ENCODE peak calls at places on chromosomes 16 and 17, in five cellular contexts. U is thyroid gland, I is AG04450, M is GM12865, O is dorsolateral prefrontal cortex. Z is an unnamed sample.

GRCh38 chr16:73019456-73020362 is 28.2 kb downstream of the ZFHX3 start:
- DNase-seq in U (peak), I (peak), M (no peak), O (no peak), Z (no peak)

GRCh38 chr16:21162661-21163151 is 4.2 kb downstream of the LDAF1 start:
- DNase-seq in U (peak), I (no peak), M (no peak), O (no peak), Z (no peak)

GRCh38 chr17:83137523-83137922 is 58.1 kb downstream of the METRNL start:
- DNase-seq in U (peak), I (no peak), M (no peak), O (no peak), Z (no peak)

GRCh38 chr16:68064791-68065365 is 20.3 kb upstream of the NFATC3 start:
- DNase-seq in U (peak), I (no peak), M (peak), O (peak), Z (no peak)

GRCh38 chr16:28196331-28196987 is 15.3 kb downstream of the XPO6 start:
- DNase-seq in U (no peak), I (no peak), M (no peak), O (no peak), Z (no peak)

GRCh38 chr17:72591500-72592241 is 470.9 kb downstream of the SOX9 start:
- DNase-seq in U (peak), I (no peak), M (no peak), O (no peak), Z (peak)

GRCh38 chr16:4323845-4324478 is 8.1 kb downstream of the GLIS2 start:
- DNase-seq in U (peak), I (no peak), M (no peak), O (no peak), Z (no peak)

GRCh38 chr17:40517286-40517662 is 15.9 kb upstream of the TNS4 start:
- DNase-seq in U (no peak), I (no peak), M (no peak), O (no peak), Z (no peak)

GRCh38 chr16:50771366-50771765 is 29.5 kb downstream of the CYLD start:
- DNase-seq in U (no peak), I (peak), M (no peak), O (no peak), Z (no peak)

GRCh38 chr17:292531-293382 is 59.9 kb downstream of the RPH3AL start:
- DNase-seq in U (no peak), I (no peak), M (no peak), O (no peak), Z (no peak)

GRCh38 chr16:47018223-47018891 is 44.9 kb upstream of the DNAJA2 start:
- DNase-seq in U (peak), I (no peak), M (peak), O (no peak), Z (peak)

GRCh38 chr16:85592700-85593502 is 20.2 kb upstream of the GSE1 start:
- DNase-seq in U (no peak), I (no peak), M (no peak), O (no peak), Z (no peak)

GRCh38 chr17:43169561-43170139 is 1.4 kb upstream of the NBR1 start:
- DNase-seq in U (no peak), I (no peak), M (peak), O (peak), Z (no peak)

GRCh38 chr16:75535211-75535843 is 581 bp downstream of the CHST5 start:
- DNase-seq in U (no peak), I (no peak), M (no peak), O (no peak), Z (no peak)

GRCh38 chr17:44934745-44935105 is 12.8 kb downstream of the KIF18B start:
- DNase-seq in U (no peak), I (no peak), M (no peak), O (no peak), Z (no peak)

DNA sequence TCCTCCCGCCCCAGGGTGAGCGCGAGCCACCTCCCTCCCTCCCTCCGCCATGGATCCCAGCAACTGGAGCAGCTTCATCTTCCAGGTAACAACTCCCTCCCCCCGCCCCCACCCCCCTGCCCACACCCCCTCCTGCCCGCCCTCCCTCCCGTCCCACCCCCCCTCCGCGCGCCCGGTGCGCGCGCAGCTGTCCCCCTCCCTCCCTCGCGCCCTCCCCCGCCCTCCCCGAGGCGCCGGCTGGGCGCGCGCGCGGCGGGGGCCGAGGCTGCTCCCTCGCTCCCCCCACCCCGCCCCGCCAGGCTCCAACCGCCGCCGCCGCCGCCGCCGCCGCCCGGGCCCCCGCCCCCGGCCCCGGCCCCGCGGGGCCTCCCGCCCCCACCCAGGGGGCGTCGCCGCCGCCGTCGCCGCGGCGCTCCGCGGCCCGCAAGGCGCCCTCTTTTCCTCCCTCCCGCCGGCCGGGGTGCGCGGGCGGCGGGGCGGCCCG is at the start of gene MAZ:
- DNase-seq in U (no peak), I (peak), M (no peak), O (peak), Z (peak)
- TF ChIP-seq CTCF in U (no peak), I (no peak), M (no peak), O (no peak), Z (no peak)

GRCh38 chr16:82034981-82035612 is at the start of gene HSD17B2:
- DNase-seq in U (no peak), I (no peak), M (no peak), O (no peak), Z (no peak)
- H3K4me3 ChIP-seq in U (no peak), I (peak), M (no peak), O (no peak), Z (no peak)

GRCh38 chr16:26111900-26112299 is 420.1 kb downstream of the HS3ST4 start:
- DNase-seq in U (no peak), I (no peak), M (no peak), O (no peak), Z (no peak)
- TF ChIP-seq CTCF in U (no peak), I (no peak), M (no peak), O (no peak), Z (no peak)

GRCh38 chr17:17826942-17827785 is 9.6 kb downstream of the SREBF1 start:
- DNase-seq in U (no peak), I (no peak), M (no peak), O (no peak), Z (no peak)
- H3K4me3 ChIP-seq in U (no peak), I (no peak), M (no peak), O (no peak), Z (no peak)